ENCODE peak calls at places on chromosomes 3 and 15, in eight cellular contexts. Q is tibial artery, X is uterus, I is esophagus muscularis mucosa, E is breast epithelium, V is OCI-LY7, D is stomach, Z is IMR-90. C is an unnamed sample.

GRCh38 chr3:78765671-78766485 is 1001.9 kb downstream of the ROBO1 start:
- DNase-seq in E (no peak), V (no peak), Z (no peak), D (no peak), Q (no peak), I (no peak), X (no peak), C (no peak)

GRCh38 chr3:38575279-38575843 is 74.1 kb downstream of the SCN5A start:
- DNase-seq in I (peak; percentile 78), Z (no peak), V (no peak), Q (peak; percentile 38), X (no peak), E (no peak), D (peak; percentile 23), C (no peak)

GRCh38 chr15:25886498-25887140 is 23.5 kb upstream of the ATP10A start:
- DNase-seq in Z (no peak), D (no peak), I (no peak), E (no peak), Q (peak; percentile 81), X (no peak), V (no peak), C (no peak)

GRCh38 chr15:95025924-95026728 is 794.8 kb downstream of the MCTP2 start:
- DNase-seq in Q (no peak), E (no peak), V (peak; percentile 19), I (no peak), X (peak; percentile 40), D (peak; percentile 64), Z (peak; percentile 61), C (no peak)

GRCh38 chr15:79091204-79091867 is 756 bp upstream of the RASGRF1 start:
- DNase-seq in D (no peak), X (no peak), V (no peak), E (no peak), I (no peak), Z (peak; percentile 6), Q (peak; percentile 40), C (peak; percentile 15)

GRCh38 chr3:190580443-190580842 is 66.6 kb downstream of the IL1RAP start:
- DNase-seq in E (no peak), I (no peak), Q (no peak), X (no peak), D (no peak), V (no peak), Z (no peak), C (no peak)

GRCh38 chr15:63475670-63476069 is 28.7 kb upstream of the USP3 start:
- DNase-seq in I (no peak), V (no peak), D (no peak), Z (no peak), E (no peak), X (no peak), Q (no peak), C (no peak)

GRCh38 chr3:21654662-21655061 is 96.3 kb downstream of the ZNF385D start:
- DNase-seq in E (no peak), Z (peak; percentile 78), D (no peak), Q (no peak), I (no peak), X (no peak), V (no peak), C (no peak)

GRCh38 chr15:28931828-28932227 is 46.1 kb downstream of the APBA2 start:
- DNase-seq in E (no peak), I (no peak), V (no peak), Z (no peak), Q (no peak), D (no peak), X (no peak), C (no peak)

GRCh38 chr3:113166719-113167492 is 44.5 kb upstream of the BOC start:
- DNase-seq in E (peak; percentile 56), X (peak; percentile 75), Z (peak; percentile 65), V (no peak), D (no peak), Q (peak; percentile 69), I (peak; percentile 92), C (no peak)

GRCh38 chr3:160474416-160474838 is 24.8 kb upstream of the TRIM59 start:
- DNase-seq in V (no peak), I (no peak), D (no peak), Z (peak; percentile 63), X (no peak), Q (no peak), E (no peak), C (no peak)

GRCh38 chr15:67063689-67064606 is 1.5 kb upstream of the SMAD3 start:
- DNase-seq in Q (no peak), I (no peak), Z (peak; percentile 17), V (no peak), E (no peak), D (peak; percentile 55), X (no peak), C (peak; percentile 81)

GRCh38 chr3:157131861-157132260 is 28.1 kb downstream of the CCNL1 start:
- DNase-seq in Q (no peak), D (no peak), X (no peak), Z (peak; percentile 61), E (no peak), V (no peak), I (no peak), C (no peak)

GRCh38 chr3:24639640-24640329 is 145.1 kb upstream of the THRB start:
- DNase-seq in Q (no peak), D (no peak), I (no peak), Z (no peak), E (no peak), X (no peak), V (no peak), C (no peak)

DNA sequence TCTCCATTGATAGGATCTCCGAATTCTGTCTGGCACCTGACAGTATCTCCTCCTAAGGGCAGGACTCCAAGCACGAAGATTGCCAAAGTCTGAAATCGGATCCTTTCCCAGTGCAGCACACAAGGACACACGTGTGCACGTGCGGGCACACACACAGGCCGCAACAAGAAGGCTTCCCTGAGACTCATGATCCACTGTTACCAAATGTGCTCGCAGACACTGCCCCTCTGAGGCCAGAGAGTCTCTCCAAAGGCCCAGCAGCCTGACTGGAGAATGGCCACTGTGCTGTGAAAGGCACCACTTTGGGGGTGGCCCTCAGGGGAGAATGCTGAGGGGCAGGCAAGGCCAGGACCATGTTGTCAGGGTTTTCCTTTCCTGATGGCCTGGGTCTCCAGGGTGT is 112.0 kb upstream of the ETV5 start:
- DNase-seq in V (no peak), Q (no peak), Z (no peak), D (no peak), E (peak; percentile 46), I (no peak), X (no peak), C (no peak)
- TF ChIP-seq CTCF in V (peak; percentile 10), Q (peak; percentile 5), Z (no peak), D (no peak), E (no peak), I (no peak), X (no peak), C (no peak)

DNA sequence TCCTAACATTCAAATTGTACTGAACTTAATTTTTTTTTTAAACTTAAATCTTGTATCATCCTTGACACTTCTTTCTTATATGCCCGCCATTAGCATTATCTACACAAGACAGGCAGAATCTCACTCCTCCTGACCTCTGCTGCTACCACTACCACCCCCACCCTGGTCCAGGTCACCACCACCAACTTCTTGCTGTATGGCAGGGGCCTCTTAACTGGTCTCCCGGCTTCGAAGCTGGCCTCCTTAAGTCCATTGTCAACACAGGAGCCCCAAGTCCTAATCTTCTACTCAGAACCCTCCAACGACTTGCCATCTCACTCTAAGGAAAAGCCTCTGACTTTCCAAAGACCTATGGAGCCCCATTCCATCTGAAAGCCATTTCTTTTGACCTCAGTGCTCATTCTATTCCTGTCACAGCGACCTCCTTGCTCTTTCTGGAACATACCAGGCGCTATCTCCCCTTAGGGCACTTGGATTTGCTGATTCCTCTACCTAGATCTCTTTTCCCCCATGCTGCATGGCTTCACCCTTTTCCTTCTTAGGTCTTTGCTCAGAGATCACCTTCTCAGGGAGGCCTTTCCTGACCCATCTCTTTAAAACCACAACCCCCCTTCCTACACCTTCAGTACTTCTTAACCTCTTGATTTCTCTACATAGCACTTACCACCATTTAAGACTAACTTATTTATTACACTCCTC is 2.6 kb downstream of the PRC1 start:
- DNase-seq in Q (no peak), I (no peak), E (no peak), X (no peak), D (no peak), Z (no peak), V (peak; percentile 6), C (no peak)
- H3K27ac ChIP-seq in Q (no peak overlapping the region), I (no peak overlapping the region), E (no peak overlapping the region), X (no peak overlapping the region), D (no peak overlapping the region), Z (no peak overlapping the region), V (peak overlapping the region; percentile 3), C (no peak overlapping the region)

GRCh38 chr3:73781536-73781935 is 156.8 kb upstream of the PDZRN3 start:
- DNase-seq in D (no peak), I (no peak), Z (no peak), Q (no peak), X (no peak), V (no peak), E (peak; percentile 23), C (no peak)
- H3K4me3 ChIP-seq in D (no peak overlapping the region), I (no peak overlapping the region), Z (no peak overlapping the region), Q (no peak overlapping the region), X (no peak overlapping the region), V (no peak overlapping the region), E (no peak overlapping the region), C (no peak overlapping the region)

GRCh38 chr3:64444619-64445317 is 219.5 kb upstream of the PRICKLE2 start:
- DNase-seq in X (no peak), D (no peak), Q (no peak), E (no peak), V (no peak), I (no peak), Z (no peak), C (no peak)
- TF ChIP-seq CTCF in X (no peak), D (no peak), Q (no peak), E (no peak), V (no peak), I (no peak), Z (no peak), C (no peak)